ENCODE peak calls at places on chromosome 20, in four cellular contexts. Q is SW 1271, S is cardiac septum, W is HS-5. V is an unnamed sample.
A peak's percentile ranks its signal among the peaks of the same experiment; 100 is the strongest.

GRCh38 chr20:10924628-10925266 is 250.9 kb upstream of the JAG1 start:
- DNase-seq in Q (no peak), S (no peak), W (no peak), V (no peak)

GRCh38 chr20:57791178-57791945 is 81.5 kb upstream of the PMEPA1 start:
- DNase-seq in Q (no peak), S (no peak), W (no peak), V (no peak)

GRCh38 chr20:33132858-33133615 is 34.9 kb upstream of the BPIFA2 start:
- DNase-seq in Q (no peak), S (no peak), W (no peak), V (no peak)

GRCh38 chr20:19528286-19529030 is 229.6 kb upstream of the RIN2 start:
- DNase-seq in Q (no peak), S (no peak), W (no peak), V (no peak)

GRCh38 chr20:57071283-57071701 is 195.1 kb downstream of the BMP7 start:
- DNase-seq in Q (no peak), S (peak; percentile 43), W (no peak), V (no peak)

GRCh38 chr20:50304883-50305635 is 114.4 kb downstream of the CEBPB start:
- DNase-seq in Q (no peak), S (peak; percentile 87), W (peak; percentile 100), V (no peak)

GRCh38 chr20:46128310-46129151 is 10.4 kb downstream of the CD40 start:
- DNase-seq in Q (no peak), S (peak; percentile 63), W (no peak), V (no peak)

GRCh38 chr20:61739086-61739831 is 326.4 kb downstream of the TAF4 start:
- DNase-seq in Q (no peak), S (no peak), W (no peak), V (no peak)

GRCh38 chr20:48738399-48739304 is 89.1 kb downstream of the PREX1 start:
- DNase-seq in Q (no peak), S (no peak), W (no peak), V (no peak)

GRCh38 chr20:20498081-20498861 is 130.4 kb downstream of the INSM1 start:
- DNase-seq in Q (no peak), S (no peak), W (no peak), V (no peak)

GRCh38 chr20:54212226-54212625 is 4.3 kb downstream of the PFDN4 start:
- DNase-seq in Q (no peak), S (no peak), W (peak; percentile 100), V (no peak)

GRCh38 chr20:21515300-21516179 is 1.7 kb upstream of the NKX2-2 start:
- DNase-seq in Q (no peak), S (no peak), W (no peak), V (no peak)

GRCh38 chr20:42391807-42392206 is 773.6 kb upstream of the CHD6 start:
- DNase-seq in Q (no peak), S (no peak), W (no peak), V (no peak)

GRCh38 chr20:17671565-17671964 is 10.5 kb downstream of the RRBP1 start:
- DNase-seq in Q (no peak), S (peak; percentile 54), W (no peak), V (no peak)

GRCh38 chr20:48619126-48620101 is 208.4 kb downstream of the PREX1 start:
- DNase-seq in Q (no peak), S (no peak), W (no peak), V (no peak)

GRCh38 chr20:58515240-58516212 is at the start of gene APCDD1L:
- DNase-seq in Q (no peak), S (no peak), W (peak; percentile 60), V (no peak)

GRCh38 chr20:43530321-43531090 is 23.0 kb downstream of the L3MBTL1 start:
- DNase-seq in Q (no peak), S (peak; percentile 68), W (no peak), V (no peak)

GRCh38 chr20:4569092-4569491 is 152.6 kb upstream of the PRND start:
- DNase-seq in Q (no peak), S (no peak), W (no peak), V (no peak)

GRCh38 chr20:59673998-59674445 is 69.7 kb downstream of the PHACTR3 start:
- DNase-seq in Q (no peak), S (no peak), W (no peak), V (no peak)

GRCh38 chr20:57346477-57346876 is 4.6 kb upstream of the RAE1 start:
- DNase-seq in Q (peak; percentile 75), S (no peak), W (peak; percentile 81), V (peak; percentile 51)

GRCh38 chr20:43448748-43449535 is 8.8 kb upstream of the SRSF6 start:
- DNase-seq in Q (peak; percentile 39), S (no peak), W (no peak), V (no peak)

GRCh38 chr20:32231847-32232246 is 24.2 kb downstream of the POFUT1 start:
- DNase-seq in Q (no peak), S (no peak), W (no peak), V (no peak)

GRCh38 chr20:44959082-44959895 is 908 bp downstream of the TOMM34 start:
- DNase-seq in Q (peak; percentile 44), S (no peak), W (peak; percentile 56), V (no peak)

GRCh38 chr20:22807646-22808045 is 223.3 kb upstream of the FOXA2 start:
- DNase-seq in Q (no peak), S (no peak), W (no peak), V (no peak)

GRCh38 chr20:36144336-36144735 is 10.2 kb upstream of the EPB41L1 start:
- DNase-seq in Q (no peak), S (no peak), W (no peak), V (no peak)

GRCh38 chr20:53883098-53883762 is 187.2 kb downstream of the BCAS1 start:
- DNase-seq in Q (no peak), S (no peak), W (peak; percentile 96), V (no peak)

GRCh38 chr20:43984587-43984986 is 69.9 kb downstream of the TOX2 start:
- DNase-seq in Q (no peak), S (no peak), W (no peak), V (no peak)

GRCh38 chr20:6311841-6312655 is 189.2 kb upstream of the FERMT1 start:
- DNase-seq in Q (no peak), S (no peak), W (no peak), V (no peak)

GRCh38 chr20:9290331-9290730 is 221.4 kb downstream of the PLCB4 start:
- DNase-seq in Q (no peak), S (no peak), W (no peak), V (no peak)

V was measured in glomerular endothelial cell.